ENCODE peak calls at places on chromosomes 5 and 9, in eight cellular contexts. M is foreskin fibroblast, T is RWPE1, G is AG04450, Z is left ventricle myocardium inferior, Q is glutamatergic neuron, U is GM23338, O is heart right ventricle. J is an unnamed sample.

GRCh38 chr5:67816456-67816855 is 399.1 kb upstream of the PIK3R1 start:
- DNase-seq in U (no peak), Q (no peak), T (no peak), Z (no peak), O (no peak), G (no peak), M (peak; percentile 18), J (no peak)

GRCh38 chr5:130550553-130550940 is 614.5 kb downstream of the HINT1 start:
- DNase-seq in M (no peak), Q (no peak), T (no peak), Z (no peak), G (no peak), O (no peak), U (no peak), J (no peak)

GRCh38 chr5:171745602-171746001 is 40.0 kb upstream of the SMIM23 start:
- DNase-seq in O (no peak), U (no peak), Q (no peak), Z (no peak), T (no peak), M (peak; percentile 21), G (no peak), J (no peak)

GRCh38 chr5:33275921-33276705 is 164.7 kb upstream of the TARS1 start:
- DNase-seq in G (no peak), O (no peak), T (no peak), M (no peak), Q (no peak), U (no peak), Z (no peak), J (no peak)

GRCh38 chr5:2756211-2756746 is 4.8 kb upstream of the IRX2 start:
- DNase-seq in G (no peak), T (peak; percentile 42), O (no peak), Z (no peak), M (peak; percentile 88), Q (peak; percentile 76), U (peak; percentile 95), J (peak; percentile 43)

GRCh38 chr5:8209500-8209899 is 340.6 kb downstream of the MTRR start:
- DNase-seq in U (no peak), Z (no peak), M (no peak), O (no peak), G (no peak), T (no peak), Q (no peak), J (no peak)

GRCh38 chr9:127061411-127061810 is 61.0 kb downstream of the ANGPTL2 start:
- DNase-seq in G (no peak), U (no peak), M (no peak), Z (no peak), O (no peak), Q (no peak), T (no peak), J (no peak)

GRCh38 chr5:180329138-180329435 is 24.0 kb downstream of the GFPT2 start:
- DNase-seq in O (no peak), U (no peak), Q (no peak), T (no peak), M (no peak), Z (no peak), G (no peak), J (no peak)

GRCh38 chr5:59132131-59132530 is 549.3 kb downstream of the RAB3C start:
- DNase-seq in M (no peak), O (no peak), T (no peak), Z (no peak), G (no peak), U (no peak), Q (no peak), J (no peak)

DNA sequence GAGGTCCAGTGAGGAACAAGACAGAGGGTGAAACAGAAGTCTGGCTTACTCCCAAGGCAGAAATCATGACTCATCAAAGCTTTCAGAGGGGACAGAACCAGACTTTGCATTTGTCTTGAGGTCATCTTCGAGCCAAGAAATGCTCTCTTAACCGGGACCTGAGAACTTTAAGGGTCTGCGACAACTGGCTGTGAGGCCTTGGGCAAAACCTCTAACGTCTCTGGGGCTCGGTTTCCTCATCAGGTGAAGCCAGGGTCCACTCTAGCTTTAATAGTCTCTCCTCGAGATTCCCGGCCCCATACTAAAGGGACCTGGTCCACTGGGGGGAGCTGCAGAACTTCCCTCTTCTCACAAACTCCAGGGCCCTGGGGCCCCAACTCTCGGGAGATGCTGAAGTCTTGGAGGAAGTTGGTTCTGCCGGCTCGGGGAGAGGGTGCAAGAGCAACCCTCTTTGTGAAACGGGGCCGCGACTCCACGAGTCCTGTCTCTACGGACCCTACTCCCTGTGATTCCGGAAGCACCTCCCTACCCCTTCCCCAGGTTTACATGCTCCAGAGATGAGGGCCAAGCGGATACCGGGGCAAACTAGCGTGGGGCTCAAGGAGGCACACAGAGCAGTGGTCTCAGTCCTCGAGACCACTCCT is 2.6 kb downstream of the GLIS3 start:
- DNase-seq in M (peak; percentile 85), O (peak; percentile 58), U (peak; percentile 84), T (no peak), Q (no peak), G (no peak), Z (peak; percentile 65), J (peak; percentile 52)
- TF ChIP-seq CTCF in M (peak; percentile 59), O (peak; percentile 53), U (peak; percentile 44), T (peak; percentile 65), Q (no peak), G (peak; percentile 53), Z (peak; percentile 51), J (no peak)

GRCh38 chr5:157469073-157469472 is 9.1 kb downstream of the NIPAL4 start:
- DNase-seq in G (no peak), O (no peak), Q (no peak), U (no peak), M (no peak), Z (no peak), T (no peak), J (no peak)
- TF ChIP-seq CTCF in G (no peak), O (no peak), Q (no peak), U (no peak), M (no peak), Z (no peak), T (no peak), J (no peak)

GRCh38 chr9:108850293-108850897 is 5.4 kb downstream of the ACTL7B start:
- DNase-seq in M (peak; percentile 32), Q (no peak), O (no peak), Z (no peak), T (peak; percentile 77), G (no peak), U (peak; percentile 10), J (no peak)
- TF ChIP-seq CTCF in M (peak; percentile 22), Q (no peak), O (peak; percentile 23), Z (peak; percentile 41), T (peak; percentile 79), G (peak; percentile 35), U (peak; percentile 39), J (no peak)

GRCh38 chr5:177590406-177590805 is 1.6 kb upstream of the TMED9 start:
- DNase-seq in M (no peak), Q (no peak), G (no peak), U (no peak), Z (no peak), T (no peak), O (no peak), J (no peak)

GRCh38 chr5:177592905-177593304 is 902 bp downstream of the TMED9 start:
- DNase-seq in Z (no peak), T (no peak), O (no peak), Q (no peak), U (no peak), M (no peak), G (no peak), J (no peak)

GRCh38 chr5:177593511-177593910 is 1.5 kb downstream of the TMED9 start:
- DNase-seq in M (no peak), Q (no peak), U (no peak), T (no peak), O (no peak), Z (no peak), G (no peak), J (no peak)

GRCh38 chr5:177591690-177592009 is 353 bp upstream of the TMED9 start:
- DNase-seq in G (no peak), Z (no peak), Q (no peak), M (no peak), O (no peak), T (no peak), U (no peak), J (no peak)

GRCh38 chr5:177592010-177592834 is at the start of gene TMED9:
- DNase-seq in O (peak; percentile 86), G (peak; percentile 29), Q (peak; percentile 88), Z (peak; percentile 85), U (peak; percentile 97), T (peak; percentile 92), M (peak; percentile 75), J (peak; percentile 91)
- TF ChIP-seq CTCF in O (peak; percentile 22), G (no peak), Q (no peak), Z (peak; percentile 47), U (no peak), T (no peak), M (no peak), J (no peak)

GRCh38 chr9:116160676-116161571 is 7.3 kb downstream of the PAPPA start:
- DNase-seq in U (no peak), Z (no peak), M (no peak), T (no peak), Q (no peak), O (no peak), G (no peak), J (no peak)

GRCh38 chr9:116165912-116166311 is 12.3 kb downstream of the PAPPA start:
- DNase-seq in U (no peak), Z (no peak), M (no peak), Q (no peak), G (no peak), O (no peak), T (no peak), J (no peak)

GRCh38 chr9:116166713-116167112 is 13.1 kb downstream of the PAPPA start:
- DNase-seq in Q (no peak), O (no peak), Z (no peak), G (no peak), M (no peak), T (no peak), U (peak; percentile 52), J (no peak)

GRCh38 chr9:116162241-116162781 is 8.7 kb downstream of the PAPPA start:
- DNase-seq in Z (no peak), U (no peak), M (no peak), T (no peak), G (no peak), Q (no peak), O (no peak), J (no peak)

GRCh38 chr9:116163293-116164055 is 9.9 kb downstream of the PAPPA start:
- DNase-seq in G (no peak), T (no peak), Z (no peak), Q (no peak), U (peak; percentile 57), M (no peak), O (no peak), J (no peak)
- TF ChIP-seq CTCF in G (peak; percentile 35), T (peak; percentile 47), Z (peak; percentile 60), Q (peak; percentile 36), U (peak; percentile 71), M (peak; percentile 24), O (peak; percentile 43), J (peak; percentile 53)

J was measured in endothelial cell.